ENCODE peak calls at places on chromosomes 1 and 21, in four cellular contexts. N, J, Z and B are unnamed samples.
A peak's percentile ranks its signal among the peaks of the same experiment; 100 is the strongest.

GRCh38 chr1:92909321-92909720 is 51.9 kb downstream of the DIPK1A start:
- DNase-seq in N (no peak), J (peak; percentile 85), Z (no peak), B (no peak)

GRCh38 chr21:16488042-16488441 is 758.3 kb downstream of the USP25 start:
- DNase-seq in N (no peak), J (no peak), Z (no peak), B (no peak)

GRCh38 chr1:155269381-155269780 is 3.9 kb downstream of the CLK2 start:
- DNase-seq in N (no peak), J (no peak), Z (no peak), B (no peak)

GRCh38 chr1:215132156-215132555 is 49.6 kb downstream of the KCNK2 start:
- DNase-seq in N (no peak), J (no peak), Z (no peak), B (no peak)

GRCh38 chr1:168390261-168390660 is 109.6 kb downstream of the TBX19 start:
- DNase-seq in N (no peak), J (no peak), Z (no peak), B (no peak)

GRCh38 chr1:92623187-92623778 is 136.6 kb upstream of the GFI1 start:
- DNase-seq in N (no peak), J (peak; percentile 12), Z (no peak), B (peak; percentile 44)

GRCh38 chr1:40633563-40634376 is 31.7 kb downstream of the RIMS3 start:
- DNase-seq in N (no peak), J (no peak), Z (no peak), B (no peak)

GRCh38 chr1:108109295-108109973 is 90.7 kb downstream of the SLC25A24 start:
- DNase-seq in N (no peak), J (no peak), Z (no peak), B (no peak)

GRCh38 chr21:45880097-45881068 is 101.2 kb upstream of the COL6A1 start:
- DNase-seq in N (peak; percentile 82), J (peak; percentile 78), Z (peak; percentile 78), B (peak; percentile 30)

GRCh38 chr1:100510441-100510840 is 27.5 kb upstream of the GPR88 start:
- DNase-seq in N (no peak), J (no peak), Z (no peak), B (no peak)

GRCh38 chr1:3463891-3464648 is 9.6 kb downstream of the ARHGEF16 start:
- DNase-seq in N (no peak), J (no peak), Z (no peak), B (peak; percentile 90)

GRCh38 chr1:92995420-92996130 is 34.3 kb upstream of the DIPK1A start:
- DNase-seq in N (no peak), J (no peak), Z (no peak), B (no peak)

GRCh38 chr1:231200417-231201031 is 38.7 kb downstream of the TRIM67 start:
- DNase-seq in N (no peak), J (peak; percentile 71), Z (no peak), B (peak; percentile 46)

GRCh38 chr1:40185951-40186864 is 25.0 kb downstream of the RLF start:
- DNase-seq in N (no peak), J (peak; percentile 47), Z (no peak), B (peak; percentile 14)

GRCh38 chr1:5565281-5565680 is 426.9 kb downstream of the NPHP4 start:
- DNase-seq in N (no peak), J (no peak), Z (no peak), B (no peak)

GRCh38 chr21:36103434-36103833 is 31.4 kb upstream of the CBR3 start:
- DNase-seq in N (no peak), J (no peak), Z (no peak), B (peak; percentile 44)

DNA sequence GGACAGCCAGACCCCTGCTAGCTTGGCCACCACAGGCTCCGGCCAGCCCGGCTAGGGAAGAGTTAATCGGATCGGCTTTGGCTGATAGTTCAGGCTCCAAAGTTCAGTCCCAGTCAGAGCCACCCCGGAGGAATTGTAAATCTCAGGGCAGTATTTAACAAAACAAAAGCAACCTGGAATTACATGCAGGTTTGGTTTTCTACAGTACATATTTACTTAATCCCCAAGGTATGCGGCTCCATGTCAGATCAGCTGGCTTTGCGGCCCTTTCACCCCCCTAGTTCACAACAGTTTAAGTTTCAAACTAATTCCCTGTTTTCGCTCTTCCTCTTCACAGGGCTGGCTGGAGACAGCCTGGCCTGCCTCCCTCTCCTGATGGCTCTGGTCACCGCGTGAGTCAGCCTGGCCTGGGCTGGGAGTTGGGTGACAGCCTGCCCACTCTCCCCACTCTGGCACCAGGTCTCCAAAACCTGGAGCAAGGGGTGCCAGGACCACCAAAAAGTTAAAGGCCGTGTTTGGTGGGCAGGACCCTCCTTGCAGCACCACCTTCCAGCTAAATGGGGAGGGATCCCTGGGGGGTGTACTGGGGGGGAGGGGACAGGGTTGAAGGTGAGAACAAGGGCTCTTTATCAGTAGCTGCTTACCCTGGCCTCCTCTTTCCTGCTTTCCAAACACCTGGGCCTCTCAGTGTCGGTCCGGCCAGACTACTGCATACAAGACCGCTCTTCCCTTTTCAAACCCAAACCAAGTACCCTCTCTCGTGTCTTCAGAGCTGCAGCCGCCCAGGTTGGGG is 1.9 kb downstream of the DHRS3 start:
- DNase-seq in N (peak; percentile 77), J (peak; percentile 63), Z (no peak), B (peak; percentile 49)
- H2BK12ac ChIP-seq in N (no peak overlapping the region), J (no peak overlapping the region), Z (no peak overlapping the region), B (peak overlapping the region; percentile 42)

GRCh38 chr1:218346391-218347204 is 1.5 kb downstream of the TGFB2 start:
- DNase-seq in N (peak; percentile 46), J (peak; percentile 61), Z (no peak), B (peak; percentile 49)
- H3K4me2 ChIP-seq in N (peak overlapping the region; percentile 84), J (peak overlapping the region; percentile 56), Z (peak overlapping the region; percentile 87), B (peak overlapping the region; percentile 94)

DNA sequence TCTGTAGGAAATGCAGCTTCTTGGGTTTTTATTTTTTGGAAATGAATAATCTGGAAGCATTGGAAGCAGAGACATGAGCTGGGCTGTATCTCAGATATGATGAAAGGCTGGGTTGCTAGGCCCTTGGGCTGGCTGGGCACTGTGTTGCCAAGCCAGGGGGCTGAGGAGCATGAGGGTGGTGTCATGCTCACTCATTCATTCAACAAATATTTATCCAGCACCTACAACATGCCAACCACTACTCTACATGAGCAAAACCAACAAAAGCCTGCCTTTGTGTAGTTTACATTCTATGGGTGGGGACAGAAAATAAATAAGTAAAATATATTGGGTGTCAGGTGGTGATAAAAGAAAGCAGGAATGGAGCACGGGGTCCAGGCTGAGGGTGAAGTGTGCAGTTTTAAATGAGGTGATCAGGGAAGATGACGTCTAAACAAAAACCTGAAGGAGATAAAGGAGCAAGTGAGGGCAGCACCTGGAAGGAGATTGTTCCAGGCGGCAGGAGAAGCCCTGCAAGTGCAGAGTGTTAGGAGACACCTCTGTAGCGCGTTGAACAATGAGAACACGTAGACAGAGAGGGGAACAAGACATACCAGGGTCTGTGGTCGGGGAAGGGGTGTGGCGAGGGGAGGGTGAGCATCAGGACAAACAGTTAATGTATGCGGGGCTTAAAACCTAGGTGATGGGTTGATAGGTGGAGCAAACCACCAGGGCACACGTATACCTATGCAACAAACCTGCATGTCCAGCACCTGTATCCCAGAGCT is 10.9 kb downstream of the TAGLN2 start:
- DNase-seq in N (no peak), J (no peak), Z (no peak), B (peak; percentile 87)
- H2BK12ac ChIP-seq in N (no peak overlapping the region), J (no peak overlapping the region), Z (no peak overlapping the region), B (no peak overlapping the region)

DNA sequence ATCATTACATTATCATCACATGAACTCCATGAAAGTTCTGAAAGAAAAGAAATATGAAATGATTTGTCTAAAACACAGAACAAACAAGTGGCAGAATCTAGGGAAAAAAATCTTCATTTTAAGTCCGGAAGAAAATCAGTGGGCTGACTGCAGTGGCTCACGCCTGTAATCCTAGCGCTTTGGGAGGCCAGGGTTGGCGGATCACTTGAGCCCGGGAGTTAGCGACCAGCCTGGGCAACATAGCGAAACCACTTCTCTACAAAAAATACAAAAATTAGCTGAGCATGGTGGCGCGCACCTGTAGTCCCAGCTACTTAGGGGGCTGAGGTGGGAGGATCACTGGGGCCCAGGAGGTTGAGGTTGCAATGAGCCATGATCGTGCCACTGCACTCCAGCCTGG is 4.8 kb downstream of the FOXJ3 start:
- DNase-seq in N (no peak), J (no peak), Z (no peak), B (no peak)
- H3K4me2 ChIP-seq in N (no peak overlapping the region), J (no peak overlapping the region), Z (no peak overlapping the region), B (no peak overlapping the region)